ENCODE peak calls at places on chromosome 3, in seven cellular contexts. N is upper lobe of right lung, B is progenitor cell of endocrine pancreas, W is AG10803, V is cardiac muscle cell, M is endothelial cell, G is fibroblast of lung. D is an unnamed sample.

GRCh38 chr3:27939940-27940339 is 217.8 kb upstream of the EOMES start:
- DNase-seq in M (no peak), B (no peak), N (no peak), V (peak; percentile 39), G (peak; percentile 66), W (peak; percentile 61), D (no peak)

GRCh38 chr3:181838940-181839914 is 127.5 kb downstream of the SOX2 start:
- DNase-seq in B (peak; percentile 23), V (no peak), M (no peak), N (no peak), W (no peak), G (peak; percentile 9), D (no peak)

GRCh38 chr3:132623646-132624045 is 26.6 kb downstream of the ACKR4 start:
- DNase-seq in G (no peak), M (no peak), B (no peak), W (no peak), V (no peak), N (no peak), D (no peak)

GRCh38 chr3:64808056-64808455 is 120.3 kb upstream of the ADAMTS9 start:
- DNase-seq in N (no peak), W (no peak), M (no peak), G (no peak), V (no peak), B (no peak), D (no peak)

GRCh38 chr3:116473602-116474001 is 28.3 kb upstream of the LSAMP start:
- DNase-seq in N (no peak), G (peak; percentile 65), V (no peak), B (no peak), M (no peak), W (peak; percentile 3), D (no peak)

GRCh38 chr3:86797946-86798345 is 193.0 kb downstream of the VGLL3 start:
- DNase-seq in G (no peak), M (no peak), B (no peak), V (no peak), N (no peak), W (no peak), D (no peak)

GRCh38 chr3:106913966-106914365 is 463.3 kb upstream of the CCDC54 start:
- DNase-seq in W (no peak), B (no peak), N (no peak), G (no peak), V (no peak), M (no peak), D (no peak)

GRCh38 chr3:40780341-40780800 is 255.6 kb downstream of the ZNF621 start:
- DNase-seq in M (peak; percentile 6), W (peak; percentile 19), V (peak; percentile 85), G (no peak), B (no peak), N (peak; percentile 82), D (no peak)

GRCh38 chr3:187852842-187853727 is 107.8 kb upstream of the BCL6 start:
- DNase-seq in W (no peak), M (no peak), B (no peak), V (no peak), N (no peak), G (peak; percentile 26), D (no peak)

GRCh38 chr3:56456117-56456516 is 12.2 kb downstream of the ERC2 start:
- DNase-seq in V (no peak), B (no peak), G (no peak), N (no peak), W (no peak), M (no peak), D (no peak)

GRCh38 chr3:15601399-15602145 is at the start of the genes BTD and HACL1:
- DNase-seq in B (peak; percentile 96), W (peak; percentile 99), G (peak; percentile 99), N (peak; percentile 98), M (peak; percentile 96), V (peak; percentile 100), D (peak; percentile 99)

GRCh38 chr3:157136647-157137387 is 23.1 kb downstream of the CCNL1 start:
- DNase-seq in G (peak; percentile 72), W (peak; percentile 38), B (no peak), N (no peak), M (no peak), V (peak; percentile 72), D (no peak)

GRCh38 chr3:108312656-108313055 is 16.3 kb downstream of the HHLA2 start:
- DNase-seq in M (no peak), N (no peak), W (peak; percentile 57), G (peak; percentile 39), B (no peak), V (peak; percentile 52), D (no peak)

GRCh38 chr3:144670560-144670959 is 698.9 kb downstream of the DIPK2A start:
- DNase-seq in N (no peak), M (no peak), B (no peak), W (no peak), V (no peak), G (no peak), D (no peak)

GRCh38 chr3:171347017-171347979 is 112.9 kb downstream of the TNIK start:
- DNase-seq in G (peak; percentile 80), W (peak; percentile 28), M (no peak), N (no peak), V (peak; percentile 80), B (no peak), D (no peak)

GRCh38 chr3:45199837-45200648 is 26.0 kb downstream of the TMEM158 start:
- DNase-seq in N (no peak), G (peak; percentile 100), W (peak; percentile 99), B (no peak), V (peak; percentile 92), M (no peak), D (no peak)

GRCh38 chr3:100080573-100080972 is 33.7 kb downstream of the FILIP1L start:
- DNase-seq in N (no peak), W (no peak), B (no peak), G (peak; percentile 73), M (no peak), V (no peak), D (no peak)

GRCh38 chr3:95254771-95255170 is 1191.9 kb downstream of the NSUN3 start:
- DNase-seq in W (no peak), V (no peak), M (no peak), B (no peak), N (no peak), G (no peak), D (no peak)

GRCh38 chr3:171192176-171192854 is 165.8 kb upstream of the SLC2A2 start:
- DNase-seq in V (peak; percentile 80), W (peak; percentile 74), B (no peak), M (no peak), N (no peak), G (peak; percentile 99), D (no peak)

GRCh38 chr3:146625117-146625775 is 20.1 kb upstream of the PLSCR5 start:
- DNase-seq in G (no peak), V (peak; percentile 14), W (peak; percentile 14), M (no peak), N (no peak), B (no peak), D (no peak)

GRCh38 chr3:172522871-172523818 is at the start of gene TNFSF10:
- DNase-seq in N (peak; percentile 77), V (no peak), W (peak; percentile 53), M (peak; percentile 16), G (peak; percentile 36), B (no peak), D (no peak)

GRCh38 chr3:109385442-109386318 is 48.3 kb upstream of the DPPA4 start:
- DNase-seq in M (no peak), V (no peak), W (no peak), G (no peak), N (no peak), B (no peak), D (no peak)

GRCh38 chr3:152225176-152225575 is 43.6 kb upstream of the MBNL1 start:
- DNase-seq in V (no peak), N (no peak), W (no peak), G (no peak), B (no peak), M (no peak), D (no peak)

GRCh38 chr3:152230367-152230766 is 38.4 kb upstream of the MBNL1 start:
- DNase-seq in M (no peak), N (no peak), B (no peak), W (no peak), V (no peak), G (no peak), D (no peak)

GRCh38 chr3:152232001-152232400 is 36.7 kb upstream of the MBNL1 start:
- DNase-seq in V (no peak), N (no peak), W (no peak), B (no peak), M (no peak), G (no peak), D (no peak)

GRCh38 chr3:152232679-152233078 is 36.0 kb upstream of the MBNL1 start:
- DNase-seq in G (no peak), M (no peak), B (no peak), W (no peak), V (no peak), N (no peak), D (no peak)

DNA sequence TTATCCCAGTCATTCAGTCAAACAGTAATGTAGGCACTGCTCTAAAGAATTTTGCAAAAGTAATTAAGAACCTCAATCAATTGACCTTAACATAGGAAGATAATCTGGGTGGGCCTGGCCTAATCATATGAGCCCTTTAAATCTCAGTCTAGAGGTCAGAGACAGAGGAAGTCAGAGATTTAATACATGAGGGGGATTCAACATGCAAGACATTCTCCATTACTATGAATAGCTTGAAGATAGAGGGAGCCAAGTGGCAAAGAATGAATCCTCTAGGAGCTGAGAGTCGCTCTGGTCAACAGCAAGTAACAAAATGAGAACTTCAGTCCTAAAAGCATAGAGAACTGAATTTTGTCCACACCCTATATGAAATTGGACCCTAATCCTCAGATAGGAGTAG is 39.0 kb upstream of the MBNL1 start:
- DNase-seq in M (no peak), N (no peak), V (no peak), B (no peak), G (no peak), W (no peak), D (no peak)
- TF ChIP-seq CTCF in M (no peak), N (no peak), V (no peak), B (no peak), G (no peak), W (no peak), D (no peak)

GRCh38 chr3:7407107-7407506 is 546.2 kb downstream of the GRM7 start:
- DNase-seq in W (no peak), V (no peak), M (no peak), N (no peak), G (no peak), B (no peak), D (no peak)

GRCh38 chr3:7410782-7411181 is 549.9 kb downstream of the GRM7 start:
- DNase-seq in W (no peak), V (peak; percentile 3), N (no peak), G (no peak), M (no peak), B (no peak), D (no peak)
- TF ChIP-seq CTCF in W (no peak), V (no peak), N (no peak), G (no peak), M (no peak), B (no peak), D (no peak)

DNA sequence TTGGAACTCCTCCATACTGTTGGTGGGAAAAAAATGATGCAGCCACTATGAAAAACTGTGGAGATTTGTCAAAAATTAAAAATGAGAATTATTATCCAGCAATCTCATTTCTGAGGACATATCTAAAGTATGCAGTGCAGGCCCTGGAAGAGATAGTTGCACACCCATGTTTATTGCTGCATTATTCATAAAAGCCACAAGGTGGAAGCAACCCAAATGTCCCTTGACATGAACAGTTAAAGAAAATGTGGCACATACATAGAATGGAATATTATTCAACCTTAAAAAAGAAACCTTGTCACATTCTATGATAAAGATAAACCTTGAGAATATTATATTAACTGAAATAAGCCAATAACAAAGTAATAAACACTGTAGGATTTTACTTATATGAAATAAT is 80.9 kb upstream of the ARHGEF26 start:
- DNase-seq in N (no peak), V (peak; percentile 35), G (no peak), B (no peak), M (no peak), W (peak; percentile 15), D (no peak)
- TF ChIP-seq CTCF in N (peak; percentile 40), V (peak; percentile 41), G (peak; percentile 13), B (peak; percentile 45), M (peak; percentile 52), W (peak; percentile 51), D (peak; percentile 62)

GRCh38 chr3:37765591-37766219 is 96.0 kb upstream of the CTDSPL start:
- DNase-seq in N (no peak), W (peak; percentile 43), B (no peak), M (no peak), G (peak; percentile 40), V (peak; percentile 80), D (no peak)
- TF ChIP-seq CTCF in N (no peak), W (no peak), B (no peak), M (no peak), G (no peak), V (no peak), D (no peak)